ENCODE peak calls at places on chromosomes 11 and 22, in ten cellular contexts. M is astrocyte of the cerebellum; N is KBM-7; E is activated CD4-positive, alpha-beta T cell treated with anti-CD3 and anti-CD28 coated beads for 36 hours; X is HT-29; O is astrocyte of the spinal cord; S is hepatic stellate cell; F is cardiac fibroblast; L is T-helper 9 cell; Z is NCI-H460. I is an unnamed sample.

GRCh38 chr11:10725114-10725906 is 25.7 kb upstream of the CTR9 start:
- DNase-seq in N (peak; percentile 94), O (peak; percentile 93), Z (no peak), S (peak; percentile 50), M (peak; percentile 90), X (no peak), F (peak; percentile 92), L (no peak), E (peak; percentile 54), I (peak; percentile 78)

GRCh38 chr22:28978863-28979799 is 82.5 kb downstream of the C22orf31 start:
- DNase-seq in F (no peak), E (no peak), N (no peak), O (no peak), S (no peak), X (no peak), Z (no peak), L (no peak), M (no peak), I (no peak)

GRCh38 chr11:55942785-55943392 is 6.7 kb upstream of the OR5I1 start:
- DNase-seq in M (no peak), E (no peak), N (peak; percentile 45), F (peak; percentile 67), X (peak; percentile 73), O (peak; percentile 1), Z (peak; percentile 19), S (no peak), L (no peak), I (peak; percentile 2)

GRCh38 chr11:69430566-69430965 is 50.9 kb upstream of the LINC01488 start:
- DNase-seq in N (no peak), O (peak; percentile 14), L (no peak), M (no peak), F (no peak), E (no peak), S (no peak), X (no peak), Z (no peak), I (peak; percentile 43)

GRCh38 chr11:122268601-122269130 is 152.7 kb upstream of the BLID start:
- DNase-seq in N (no peak), S (no peak), F (no peak), X (no peak), E (no peak), Z (no peak), O (no peak), M (no peak), L (no peak), I (no peak)

GRCh38 chr22:29940526-29940925 is 57.6 kb downstream of the MTMR3 start:
- DNase-seq in L (no peak), F (no peak), M (no peak), E (no peak), X (no peak), S (no peak), O (no peak), Z (no peak), N (no peak), I (no peak)

GRCh38 chr11:106208795-106209194 is 131.3 kb downstream of the AASDHPPT start:
- DNase-seq in F (no peak), L (no peak), S (no peak), Z (no peak), N (no peak), M (no peak), X (no peak), E (no peak), O (no peak), I (no peak)

GRCh38 chr11:19246816-19247215 is 6.1 kb upstream of the E2F8 start:
- DNase-seq in Z (no peak), N (no peak), E (no peak), L (no peak), F (no peak), S (no peak), O (no peak), M (no peak), X (no peak), I (no peak)

GRCh38 chr22:17370036-17370765 is 941 bp downstream of the CECR2 start:
- DNase-seq in L (no peak), N (no peak), M (no peak), F (peak; percentile 28), X (no peak), E (no peak), S (no peak), O (no peak), Z (no peak), I (no peak)

GRCh38 chr11:33530824-33531223 is 169.8 kb downstream of the C11orf91 start:
- DNase-seq in N (no peak), S (peak; percentile 40), F (peak; percentile 40), M (peak; percentile 67), X (no peak), O (peak; percentile 80), L (no peak), Z (no peak), E (no peak), I (peak; percentile 73)

GRCh38 chr22:43921361-43921760 is 2.2 kb upstream of the PNPLA3 start:
- DNase-seq in E (no peak), F (peak; percentile 75), M (peak; percentile 33), X (peak; percentile 42), Z (no peak), N (no peak), L (no peak), O (peak; percentile 70), S (peak; percentile 90), I (peak; percentile 93)

GRCh38 chr11:27718346-27718852 is 18.1 kb upstream of the BDNF start:
- DNase-seq in O (peak; percentile 95), S (peak; percentile 78), L (no peak), M (no peak), E (no peak), N (no peak), F (peak; percentile 81), Z (peak; percentile 80), X (no peak), I (peak; percentile 88)

GRCh38 chr11:116928102-116928777 is 90.8 kb upstream of the APOA1 start:
- DNase-seq in F (no peak), S (no peak), Z (no peak), O (no peak), E (peak; percentile 16), X (no peak), L (no peak), N (peak; percentile 72), M (no peak), I (no peak)

GRCh38 chr11:126307706-126308105 is 3.8 kb downstream of the DCPS start:
- DNase-seq in X (peak; percentile 71), E (peak; percentile 46), F (peak; percentile 59), S (no peak), Z (no peak), M (peak; percentile 53), L (no peak), O (peak; percentile 52), N (peak; percentile 82), I (peak; percentile 31)

GRCh38 chr22:48240935-48241230 is 1478.4 kb downstream of the TBC1D22A start:
- DNase-seq in X (no peak), M (no peak), N (no peak), Z (no peak), O (no peak), F (no peak), S (no peak), E (no peak), L (no peak), I (no peak)

GRCh38 chr22:26681395-26681821 is 24.0 kb downstream of the MIAT start:
- DNase-seq in S (peak; percentile 84), F (peak; percentile 89), N (no peak), Z (no peak), X (no peak), L (no peak), M (peak; percentile 80), E (no peak), O (peak; percentile 74), I (peak; percentile 70)

GRCh38 chr11:69155302-69156198 is at the start of gene SMIM38:
- DNase-seq in S (no peak), L (no peak), N (no peak), Z (no peak), F (no peak), O (no peak), M (no peak), E (peak; percentile 29), X (no peak), I (no peak)

GRCh38 chr22:48717076-48717810 is 1110.4 kb downstream of the BRD1 start:
- DNase-seq in X (no peak), F (no peak), L (no peak), Z (no peak), M (no peak), N (no peak), S (no peak), E (no peak), O (no peak), I (no peak)

GRCh38 chr11:75383246-75383645 is 16.1 kb upstream of the RPS3 start:
- DNase-seq in X (peak; percentile 55), Z (no peak), O (no peak), E (peak; percentile 48), L (no peak), M (no peak), N (peak; percentile 73), F (no peak), S (no peak), I (no peak)

GRCh38 chr22:49852898-49853894 is at the start of gene ZBED4:
- DNase-seq in M (peak; percentile 87), X (peak; percentile 97), L (peak; percentile 95), N (peak; percentile 98), S (peak; percentile 99), Z (peak; percentile 95), F (peak; percentile 96), O (peak; percentile 96), E (peak; percentile 99), I (peak; percentile 100)

GRCh38 chr11:60937144-60937527 is 12.9 kb downstream of the TMEM132A start:
- DNase-seq in Z (no peak), S (no peak), N (no peak), X (no peak), L (no peak), M (no peak), O (no peak), F (peak; percentile 52), E (no peak), I (no peak)

GRCh38 chr11:4826425-4826824 is 5.3 kb downstream of the OR51F2 start:
- DNase-seq in E (no peak), S (peak; percentile 1), Z (no peak), M (peak; percentile 37), L (no peak), F (peak; percentile 38), O (peak; percentile 18), X (peak; percentile 40), N (no peak), I (peak; percentile 37)

GRCh38 chr11:35112056-35112845 is 26.7 kb upstream of the CD44 start:
- DNase-seq in E (no peak), Z (no peak), X (no peak), S (no peak), M (no peak), N (no peak), F (no peak), O (no peak), L (no peak), I (no peak)

GRCh38 chr11:2128102-2128511 is 11.1 kb downstream of the IGF2 start:
- DNase-seq in O (no peak), F (no peak), L (no peak), N (no peak), Z (no peak), S (no peak), X (no peak), E (no peak), M (no peak), I (no peak)

GRCh38 chr22:39559456-39560105 is 11.0 kb upstream of the CACNA1I start:
- DNase-seq in L (no peak), X (no peak), E (peak; percentile 44), F (no peak), Z (no peak), O (no peak), N (no peak), S (no peak), M (no peak), I (peak; percentile 75)

GRCh38 chr11:34633990-34634725 is 13.3 kb downstream of the EHF start:
- DNase-seq in S (peak; percentile 22), M (no peak), L (no peak), F (peak; percentile 87), Z (no peak), O (no peak), E (no peak), N (peak; percentile 53), X (peak; percentile 66), I (no peak)

GRCh38 chr11:93939084-93939780 is 81.9 kb upstream of the HEPHL1 start:
- DNase-seq in N (peak; percentile 0), L (no peak), X (no peak), E (no peak), Z (no peak), M (no peak), O (peak; percentile 72), F (peak; percentile 57), S (no peak), I (no peak)

GRCh38 chr11:69682681-69683326 is 7.7 kb upstream of the LTO1 start:
- DNase-seq in L (no peak), M (no peak), Z (no peak), N (no peak), O (no peak), S (no peak), E (no peak), X (no peak), F (no peak), I (no peak)